ENCODE peak calls at places on chromosomes 5 and 9, in six cellular contexts. Y, W, E, N, K and V are unnamed samples.
A peak's percentile ranks its signal among the peaks of the same experiment; 100 is the strongest.

GRCh38 chr5:115850771-115851416 is 9.2 kb downstream of the AP3S1 start:
- DNase-seq in N (no peak), W (no peak), E (no peak), Y (no peak), K (peak; percentile 39), V (no peak)

GRCh38 chr5:140977003-140977402 is 10.7 kb downstream of the PCDHAC2 start:
- DNase-seq in N (no peak), W (no peak), E (no peak), K (peak; percentile 59), Y (no peak), V (no peak)

GRCh38 chr9:113309204-113309813 is 6.1 kb upstream of the RNF183 start:
- DNase-seq in E (no peak), Y (no peak), W (peak; percentile 32), N (no peak), K (peak; percentile 70), V (peak; percentile 23)

GRCh38 chr9:21081999-21082398 is 4.3 kb upstream of the IFNB1 start:
- DNase-seq in N (no peak), W (peak; percentile 15), K (no peak), E (no peak), Y (no peak), V (no peak)

GRCh38 chr5:159951387-159951786 is 35.1 kb downstream of the ADRA1B start:
- DNase-seq in N (no peak), Y (no peak), W (no peak), K (no peak), E (no peak), V (no peak)

GRCh38 chr5:129803403-129803802 is 55.5 kb downstream of the MINAR2 start:
- DNase-seq in E (no peak), Y (no peak), K (no peak), W (no peak), N (no peak), V (no peak)

GRCh38 chr9:137785704-137786161 is 91.8 kb upstream of the CACNA1B start:
- DNase-seq in E (no peak), Y (no peak), W (no peak), N (no peak), K (peak; percentile 19), V (no peak)

GRCh38 chr9:113154471-113154870 is 3.7 kb downstream of the SLC31A2 start:
- DNase-seq in E (no peak), Y (no peak), K (peak; percentile 65), N (no peak), W (no peak), V (no peak)

GRCh38 chr5:10366310-10367297 is 13.1 kb downstream of the MARCHF6 start:
- DNase-seq in Y (no peak), N (no peak), W (no peak), K (peak; percentile 55), E (no peak), V (peak; percentile 67)

GRCh38 chr9:124033348-124033747 is 21.8 kb downstream of the LHX2 start:
- DNase-seq in K (no peak), W (no peak), N (no peak), E (no peak), Y (no peak), V (no peak)

GRCh38 chr5:87413116-87413645 is 451 bp upstream of the CCNH start:
- DNase-seq in E (no peak), Y (no peak), W (no peak), N (no peak), K (no peak), V (no peak)

GRCh38 chr9:109401169-109401989 is 80.5 kb upstream of the EPB41L4B start:
- DNase-seq in K (peak; percentile 60), E (no peak), Y (no peak), N (peak; percentile 66), W (no peak), V (peak; percentile 51)

GRCh38 chr5:161585798-161586197 is 39.3 kb upstream of the GABRB2 start:
- DNase-seq in K (no peak), N (no peak), E (no peak), W (no peak), Y (no peak), V (no peak)

GRCh38 chr9:114048533-114049452 is 29.3 kb downstream of the AMBP start:
- DNase-seq in Y (no peak), K (no peak), W (no peak), E (peak; percentile 36), N (no peak), V (no peak)

GRCh38 chr9:129840024-129840423 is 4.8 kb downstream of the USP20 start:
- DNase-seq in Y (no peak), N (no peak), W (peak; percentile 17), E (peak; percentile 49), K (no peak), V (no peak)

GRCh38 chr9:100472725-100473261 is at the start of gene TMEFF1:
- DNase-seq in Y (no peak), W (no peak), N (no peak), E (peak; percentile 91), K (no peak), V (peak; percentile 6)

GRCh38 chr5:60668715-60669304 is 31.2 kb downstream of the DEPDC1B start:
- DNase-seq in W (peak; percentile 23), Y (no peak), K (peak; percentile 70), E (no peak), N (no peak), V (no peak)

GRCh38 chr9:9142001-9142400 is 1342.4 kb upstream of the DMAC1 start:
- DNase-seq in E (no peak), K (no peak), W (no peak), Y (no peak), N (no peak), V (no peak)

GRCh38 chr9:93091453-93092081 is 4.5 kb upstream of the CARD19 start:
- DNase-seq in N (no peak), Y (peak; percentile 61), E (no peak), K (peak; percentile 90), W (no peak), V (no peak)

GRCh38 chr5:76608833-76609232 is 14.4 kb downstream of the F2RL2 start:
- DNase-seq in Y (no peak), K (peak; percentile 75), W (peak; percentile 44), E (no peak), N (no peak), V (no peak)

GRCh38 chr9:25716220-25716872 is 38.1 kb upstream of the TUSC1 start:
- DNase-seq in N (no peak), E (no peak), K (peak; percentile 71), W (no peak), Y (no peak), V (peak; percentile 79)

GRCh38 chr5:174667526-174667925 is 56.9 kb upstream of the MSX2 start:
- DNase-seq in Y (no peak), N (no peak), W (no peak), E (no peak), K (no peak), V (no peak)

GRCh38 chr9:95018099-95018927 is 291.8 kb downstream of the AOPEP start:
- DNase-seq in N (no peak), Y (no peak), E (no peak), K (peak; percentile 92), W (no peak), V (peak; percentile 55)

GRCh38 chr9:91949946-91950664 is at the start of gene ROR2:
- DNase-seq in N (peak; percentile 36), W (peak; percentile 30), E (peak; percentile 95), Y (peak; percentile 59), K (peak; percentile 70), V (peak; percentile 87)

GRCh38 chr9:37417252-37417803 is 5.2 kb upstream of the GRHPR start:
- DNase-seq in E (no peak), K (no peak), N (no peak), Y (no peak), W (no peak), V (no peak)

GRCh38 chr9:110615526-110615925 is 36.0 kb upstream of the SVEP1 start:
- DNase-seq in N (no peak), W (no peak), Y (no peak), E (no peak), K (no peak), V (no peak)

GRCh38 chr5:24232929-24233328 is 411.8 kb downstream of the CDH10 start:
- DNase-seq in E (no peak), K (peak; percentile 0), Y (no peak), N (no peak), W (no peak), V (no peak)

GRCh38 chr9:135216666-135217431 is 129.4 kb downstream of the OLFM1 start:
- DNase-seq in W (no peak), Y (peak; percentile 17), K (no peak), E (peak; percentile 56), N (no peak), V (no peak)

GRCh38 chr9:126401107-126401506 is 74.5 kb downstream of the MVB12B start:
- DNase-seq in W (no peak), Y (peak; percentile 9), K (no peak), E (no peak), N (no peak), V (no peak)

GRCh38 chr5:180082633-180083420 is 11.3 kb upstream of the RNF130 start:
- DNase-seq in Y (no peak), K (no peak), N (no peak), E (no peak), W (no peak), V (no peak)

GRCh38 chr5:180080670-180081280 is 9.2 kb upstream of the RNF130 start:
- DNase-seq in E (no peak), Y (peak; percentile 50), K (no peak), W (peak; percentile 38), N (no peak), V (no peak)

GRCh38 chr5:180079702-180080466 is 8.3 kb upstream of the RNF130 start:
- DNase-seq in E (no peak), K (no peak), W (no peak), Y (no peak), N (no peak), V (no peak)

GRCh38 chr5:180083529-180084060 is 12.0 kb upstream of the RNF130 start:
- DNase-seq in E (no peak), K (no peak), Y (no peak), N (no peak), W (no peak), V (no peak)

GRCh38 chr5:180081481-180081880 is 9.9 kb upstream of the RNF130 start:
- DNase-seq in K (no peak), Y (no peak), N (no peak), W (no peak), E (no peak), V (no peak)
- H3K27ac ChIP-seq in K (no peak overlapping the region), Y (no peak overlapping the region), N (no peak overlapping the region), W (no peak overlapping the region), E (no peak overlapping the region), V (no peak overlapping the region)

DNA sequence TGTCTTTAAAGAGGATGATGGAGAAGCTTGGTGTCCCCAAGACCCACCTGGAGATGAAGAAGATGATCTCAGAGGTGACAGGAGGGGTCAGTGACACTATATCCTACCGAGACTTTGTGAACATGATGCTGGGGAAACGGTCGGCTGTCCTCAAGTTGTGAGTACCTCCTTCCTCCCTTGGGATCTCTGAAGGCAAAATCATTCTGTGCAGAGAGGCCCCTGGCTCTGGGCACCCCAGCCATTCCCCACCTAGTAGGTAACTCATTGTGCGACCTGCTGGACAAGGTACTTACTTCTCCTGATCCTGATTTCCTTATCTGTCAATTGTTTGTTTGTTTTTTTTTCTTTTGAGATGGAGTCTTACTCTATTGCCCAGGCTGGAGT is 7.6 kb upstream of the NUP214 start:
- DNase-seq in E (no peak), Y (no peak), W (no peak), N (no peak), K (no peak), V (no peak)
- H3K4me3 ChIP-seq in E (no peak overlapping the region), Y (no peak overlapping the region), W (no peak overlapping the region), N (no peak overlapping the region), K (no peak overlapping the region), V (no peak overlapping the region)

GRCh38 chr5:126531543-126532120 is 63.4 kb downstream of the ALDH7A1 start:
- DNase-seq in K (peak; percentile 44), E (no peak), W (no peak), Y (no peak), N (no peak), V (no peak)
- H3K27ac ChIP-seq in K (no peak overlapping the region), E (peak overlapping the region; percentile 21), W (no peak overlapping the region), Y (no peak overlapping the region), N (no peak overlapping the region), V (peak overlapping the region; percentile 36)

GRCh38 chr9:1978941-1979340 is 36.2 kb upstream of the SMARCA2 start:
- DNase-seq in N (no peak), Y (no peak), W (no peak), K (peak; percentile 85), E (no peak), V (no peak)
- H3K4me3 ChIP-seq in N (no peak overlapping the region), Y (no peak overlapping the region), W (no peak overlapping the region), K (no peak overlapping the region), E (no peak overlapping the region), V (no peak overlapping the region)